ENCODE peak calls at places on chromosomes 6 and 20, in four cellular contexts. X, F, S and J are unnamed samples.
A peak's percentile ranks its signal among the peaks of the same experiment; 100 is the strongest.

GRCh38 chr6:147005499-147005898 is 198.7 kb upstream of the STXBP5 start:
- DNase-seq in X (no peak), F (no peak), S (no peak), J (no peak)

GRCh38 chr6:165804331-165805066 is 141.5 kb upstream of the PDE10A start:
- DNase-seq in X (no peak), F (no peak), S (no peak), J (no peak)

GRCh38 chr20:63230800-63231268 is 4.9 kb upstream of the BIRC7 start:
- DNase-seq in X (peak; percentile 65), F (no peak), S (peak; percentile 67), J (no peak)

GRCh38 chr6:128280066-128280465 is 240.3 kb downstream of the PTPRK start:
- DNase-seq in X (no peak), F (no peak), S (no peak), J (no peak)

GRCh38 chr6:5747379-5747778 is 259.3 kb downstream of the NRN1 start:
- DNase-seq in X (no peak), F (no peak), S (no peak), J (no peak)

GRCh38 chr6:35797837-35798526 is 859 bp upstream of the CLPS start:
- DNase-seq in X (no peak), F (no peak), S (no peak), J (no peak)

GRCh38 chr6:4028051-4028450 is 50.9 kb downstream of the FAM217A start:
- DNase-seq in X (no peak), F (no peak), S (no peak), J (no peak)

GRCh38 chr20:25867776-25868649 is 171.4 kb upstream of the ZNF337 start:
- DNase-seq in X (peak; percentile 91), F (no peak), S (peak; percentile 88), J (peak; percentile 34)

GRCh38 chr6:48986803-48987202 is 476.2 kb downstream of the MMUT start:
- DNase-seq in X (no peak), F (no peak), S (no peak), J (no peak)

GRCh38 chr6:127516676-127517273 is 2.4 kb downstream of the MTCL3 start:
- DNase-seq in X (no peak), F (peak; percentile 43), S (peak; percentile 59), J (peak; percentile 27)